ENCODE peak calls at places on chromosomes 16 and 17, in four cellular contexts. J is HT1080, Z is left colon, M is A172. B is an unnamed sample.

GRCh38 chr16:19804538-19805323 is 79.9 kb downstream of the GPRC5B start:
- DNase-seq in J (peak), M (peak), Z (peak), B (no peak)

GRCh38 chr16:47392114-47392513 is 68.7 kb downstream of the ITFG1 start:
- DNase-seq in M (peak), J (peak), Z (no peak), B (no peak)

GRCh38 chr16:19886061-19886792 is 1.6 kb upstream of the GPRC5B start:
- DNase-seq in Z (peak), J (peak), M (peak), B (peak)

GRCh38 chr16:27368358-27368722 is 33.6 kb upstream of the IL21R start:
- DNase-seq in Z (no peak), M (no peak), J (no peak), B (no peak)

GRCh38 chr17:10843806-10844205 is 5.9 kb upstream of the PIRT start:
- DNase-seq in M (no peak), J (no peak), Z (peak), B (no peak)

GRCh38 chr16:88653101-88653500 is 2.2 kb upstream of the CYBA start:
- DNase-seq in M (no peak), Z (no peak), J (no peak), B (no peak)

GRCh38 chr17:39939588-39940419 is 12.3 kb downstream of the LRRC3C start:
- DNase-seq in Z (no peak), J (peak), M (peak), B (no peak)

GRCh38 chr16:5502467-5502869 is 404.9 kb upstream of the EEF2KMT start:
- DNase-seq in Z (peak), M (no peak), J (no peak), B (no peak)

GRCh38 chr16:17776888-17777287 is 306.1 kb upstream of the XYLT1 start:
- DNase-seq in J (no peak), Z (no peak), M (no peak), B (no peak)

GRCh38 chr16:68369697-68370096 is 58.9 kb downstream of the PRMT7 start:
- DNase-seq in J (no peak), M (no peak), Z (no peak), B (no peak)

GRCh38 chr17:17231621-17232302 is 5.2 kb downstream of the FLCN start:
- DNase-seq in M (no peak), Z (peak), J (no peak), B (no peak)

GRCh38 chr17:57045868-57046671 is 39.0 kb upstream of the AKAP1 start:
- DNase-seq in J (no peak), M (no peak), Z (peak), B (no peak)

GRCh38 chr17:3656353-3656752 is 12.0 kb downstream of the TAX1BP3 start:
- DNase-seq in M (no peak), J (no peak), Z (no peak), B (no peak)

GRCh38 chr17:1413281-1413791 is 13.3 kb upstream of the YWHAE start:
- DNase-seq in Z (peak), M (peak), J (peak), B (no peak)

GRCh38 chr17:74682442-74683190 is 30.1 kb downstream of the CD300LF start:
- DNase-seq in Z (no peak), J (no peak), M (no peak), B (no peak)

B was measured in effector CD8-positive, alpha-beta T cell.